ENCODE peak calls at places on chromosome 18, in six cellular contexts. One of them, this sample, is unnamed.

GRCh38 chr18:39296293-39296888 is 1730.8 kb upstream of the CELF4 start:
- DNase-seq in Panc1: no peak
- DNase-seq in PC-3: no peak
- DNase-seq in fibroblast of mammary gland: no peak
- DNase-seq in GM23338: no peak
- DNase-seq in testis: no peak
- DNase-seq in this sample: no peak

GRCh38 chr18:7117390-7118355 is at the start of gene LAMA1:
- DNase-seq in Panc1: no peak
- DNase-seq in PC-3: no peak
- DNase-seq in fibroblast of mammary gland: peak
- DNase-seq in GM23338: peak
- DNase-seq in testis: peak
- DNase-seq in this sample: peak

GRCh38 chr18:2903006-2903405 is 56.2 kb downstream of the EMILIN2 start:
- DNase-seq in Panc1: no peak
- DNase-seq in PC-3: peak
- DNase-seq in fibroblast of mammary gland: peak
- DNase-seq in GM23338: no peak
- DNase-seq in testis: peak
- DNase-seq in this sample: no peak

GRCh38 chr18:48191494-48191893 is 217.7 kb downstream of the ZBTB7C start:
- DNase-seq in Panc1: no peak
- DNase-seq in PC-3: no peak
- DNase-seq in fibroblast of mammary gland: no peak
- DNase-seq in GM23338: no peak
- DNase-seq in testis: no peak
- DNase-seq in this sample: no peak

GRCh38 chr18:28048612-28049011 is 128.3 kb downstream of the CDH2 start:
- DNase-seq in Panc1: no peak
- DNase-seq in PC-3: no peak
- DNase-seq in fibroblast of mammary gland: no peak
- DNase-seq in GM23338: no peak
- DNase-seq in testis: no peak
- DNase-seq in this sample: no peak

GRCh38 chr18:31819106-31819924 is 58.6 kb upstream of the SLC25A52 start:
- DNase-seq in Panc1: peak
- DNase-seq in PC-3: peak
- DNase-seq in fibroblast of mammary gland: peak
- DNase-seq in GM23338: peak
- DNase-seq in testis: no peak
- DNase-seq in this sample: no peak

GRCh38 chr18:53153281-53153680 is 813.3 kb downstream of the DCC start:
- DNase-seq in Panc1: no peak
- DNase-seq in PC-3: peak
- DNase-seq in fibroblast of mammary gland: peak
- DNase-seq in GM23338: peak
- DNase-seq in testis: peak
- DNase-seq in this sample: no peak

GRCh38 chr18:8685141-8685913 is 20.0 kb upstream of the MTCL1 start:
- DNase-seq in Panc1: no peak
- DNase-seq in PC-3: peak
- DNase-seq in fibroblast of mammary gland: peak
- DNase-seq in GM23338: no peak
- DNase-seq in testis: no peak
- DNase-seq in this sample: peak

GRCh38 chr18:66640431-66640830 is 36.5 kb upstream of the CDH19 start:
- DNase-seq in Panc1: no peak
- DNase-seq in PC-3: peak
- DNase-seq in fibroblast of mammary gland: peak
- DNase-seq in GM23338: no peak
- DNase-seq in testis: peak
- DNase-seq in this sample: no peak

DNA sequence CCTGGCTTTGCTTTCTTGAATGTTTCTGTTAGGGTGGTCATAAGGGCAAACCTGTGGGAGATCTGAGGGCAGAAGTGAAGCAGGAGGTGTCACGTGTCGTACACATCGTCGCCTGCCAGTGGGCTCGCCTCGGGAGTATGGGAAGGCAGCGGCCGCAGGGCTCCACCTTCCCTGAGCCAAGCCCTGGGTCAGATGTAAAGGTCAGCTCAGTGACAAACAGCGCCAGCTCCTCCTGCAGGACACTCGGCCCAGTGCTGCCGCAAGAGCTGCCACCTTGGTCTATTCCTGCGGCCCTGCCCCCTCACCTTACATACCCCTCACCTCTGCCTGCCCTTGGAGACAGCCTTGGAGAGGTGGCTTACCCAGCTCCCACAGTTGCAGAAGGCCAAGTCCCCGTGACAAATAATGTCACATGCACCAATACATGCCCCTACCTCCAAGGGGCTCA is 64.2 kb downstream of the PSMG2 start:
- DNase-seq in Panc1: no peak
- DNase-seq in PC-3: no peak
- DNase-seq in fibroblast of mammary gland: no peak
- DNase-seq in GM23338: peak
- DNase-seq in testis: no peak
- DNase-seq in this sample: no peak
- TF ChIP-seq CTCF in Panc1: peak
- TF ChIP-seq CTCF in PC-3: peak
- TF ChIP-seq CTCF in fibroblast of mammary gland: no peak
- TF ChIP-seq CTCF in GM23338: peak
- TF ChIP-seq CTCF in testis: no peak
- TF ChIP-seq CTCF in this sample: no peak

GRCh38 chr18:41465386-41465785 is 489.6 kb upstream of the PIK3C3 start:
- DNase-seq in Panc1: no peak
- DNase-seq in PC-3: no peak
- DNase-seq in fibroblast of mammary gland: no peak
- DNase-seq in GM23338: no peak
- DNase-seq in testis: no peak
- DNase-seq in this sample: no peak
- TF ChIP-seq CTCF in Panc1: no peak
- TF ChIP-seq CTCF in PC-3: no peak
- TF ChIP-seq CTCF in fibroblast of mammary gland: no peak
- TF ChIP-seq CTCF in GM23338: no peak
- TF ChIP-seq CTCF in testis: no peak
- TF ChIP-seq CTCF in this sample: no peak

GRCh38 chr18:5596585-5596984 is 52.8 kb upstream of the EPB41L3 start:
- DNase-seq in Panc1: no peak
- DNase-seq in PC-3: no peak
- DNase-seq in fibroblast of mammary gland: no peak
- DNase-seq in GM23338: no peak
- DNase-seq in testis: no peak
- DNase-seq in this sample: no peak

GRCh38 chr18:5604778-5605177 is 61.0 kb upstream of the EPB41L3 start:
- DNase-seq in Panc1: no peak
- DNase-seq in PC-3: no peak
- DNase-seq in fibroblast of mammary gland: no peak
- DNase-seq in GM23338: peak
- DNase-seq in testis: no peak
- DNase-seq in this sample: no peak

GRCh38 chr18:5603153-5603552 is 59.4 kb upstream of the EPB41L3 start:
- DNase-seq in Panc1: no peak
- DNase-seq in PC-3: no peak
- DNase-seq in fibroblast of mammary gland: no peak
- DNase-seq in GM23338: no peak
- DNase-seq in testis: no peak
- DNase-seq in this sample: no peak

GRCh38 chr18:5601188-5601624 is 57.4 kb upstream of the EPB41L3 start:
- DNase-seq in Panc1: no peak
- DNase-seq in PC-3: no peak
- DNase-seq in fibroblast of mammary gland: no peak
- DNase-seq in GM23338: no peak
- DNase-seq in testis: no peak
- DNase-seq in this sample: no peak

DNA sequence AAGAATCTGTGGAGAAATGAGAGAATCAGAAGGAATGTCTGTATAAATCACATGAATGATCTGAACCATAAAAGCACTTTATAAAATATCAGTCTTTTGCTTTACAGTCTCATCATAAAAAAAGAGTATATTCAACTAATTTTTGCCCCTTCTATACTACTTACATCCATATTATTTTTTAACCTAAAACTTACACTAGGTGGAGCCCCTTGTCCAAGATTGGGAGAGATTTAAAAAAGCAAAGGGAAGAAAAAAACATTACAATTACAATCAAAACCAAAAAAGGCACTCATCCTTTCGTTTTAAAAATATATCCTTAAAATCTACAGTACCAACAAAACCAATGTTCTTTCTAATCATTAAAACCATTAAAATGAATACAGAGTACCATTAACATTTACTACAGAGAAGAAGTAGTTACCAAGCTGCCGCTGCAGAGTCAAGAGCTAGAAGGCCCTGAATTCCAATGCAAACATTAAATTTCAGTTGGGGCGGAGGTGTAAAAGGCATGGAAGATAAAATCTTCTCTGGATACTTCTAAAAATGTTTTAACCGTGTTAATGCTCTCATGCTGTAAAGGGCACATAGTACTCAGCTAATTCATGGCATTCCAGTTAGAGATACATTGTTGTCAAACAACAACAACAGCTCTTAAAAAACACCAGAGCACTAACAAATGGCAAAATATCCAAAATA is 56.7 kb upstream of the EPB41L3 start:
- DNase-seq in Panc1: no peak
- DNase-seq in PC-3: peak
- DNase-seq in fibroblast of mammary gland: peak
- DNase-seq in GM23338: peak
- DNase-seq in testis: no peak
- DNase-seq in this sample: no peak
- TF ChIP-seq CTCF in Panc1: peak
- TF ChIP-seq CTCF in PC-3: peak
- TF ChIP-seq CTCF in fibroblast of mammary gland: peak
- TF ChIP-seq CTCF in GM23338: no peak
- TF ChIP-seq CTCF in testis: no peak
- TF ChIP-seq CTCF in this sample: no peak

GRCh38 chr18:74496508-74497307 is 545 bp downstream of the CNDP2 start:
- DNase-seq in Panc1: no peak
- DNase-seq in PC-3: peak
- DNase-seq in fibroblast of mammary gland: peak
- DNase-seq in GM23338: peak
- DNase-seq in testis: peak
- DNase-seq in this sample: no peak
- TF ChIP-seq CTCF in Panc1: no peak
- TF ChIP-seq CTCF in PC-3: no peak
- TF ChIP-seq CTCF in fibroblast of mammary gland: no peak
- TF ChIP-seq CTCF in GM23338: no peak
- TF ChIP-seq CTCF in testis: no peak
- TF ChIP-seq CTCF in this sample: no peak

This sample was measured in esophagus muscularis mucosa.